ENCODE peak calls at places on chromosomes 4 and X, in four cellular contexts. S, E, G and Z are unnamed samples.
A peak's percentile ranks its signal among the peaks of the same experiment; 100 is the strongest.

GRCh38 chr4:169293343-169294176 is 22.8 kb upstream of the SH3RF1 start:
- DNase-seq in S (no peak), E (no peak), G (no peak), Z (no peak)

GRCh38 chr4:657338-658030 is 16.6 kb downstream of the ATP5ME start:
- DNase-seq in S (no peak), E (no peak), G (no peak), Z (no peak)

GRCh38 chr4:90996813-90997212 is 869.6 kb downstream of the CCSER1 start:
- DNase-seq in S (no peak), E (no peak), G (no peak), Z (no peak)

GRCh38 chr4:74297556-74297955 is 10.7 kb upstream of the EPGN start:
- DNase-seq in S (no peak), E (no peak), G (no peak), Z (no peak)

GRCh38 chr4:68360570-68360969 is 10.7 kb upstream of the YTHDC1 start:
- DNase-seq in S (no peak), E (no peak), G (no peak), Z (no peak)

GRCh38 chr4:177097291-177097690 is 212.4 kb upstream of the NEIL3 start:
- DNase-seq in S (no peak), E (no peak), G (no peak), Z (no peak)

GRCh38 chr4:78659264-78659663 is 107.7 kb downstream of the ANXA3 start:
- DNase-seq in S (no peak), E (no peak), G (no peak), Z (no peak)

GRCh38 chrX:24668111-24668510 is 21.0 kb upstream of the PCYT1B start:
- DNase-seq in S (no peak), E (no peak), G (no peak), Z (no peak)

GRCh38 chr4:98383431-98384106 is 122.4 kb downstream of the RAP1GDS1 start:
- DNase-seq in S (no peak), E (no peak), G (no peak), Z (no peak)

GRCh38 chr4:1572964-1573720 is 111.0 kb downstream of the FAM53A start:
- DNase-seq in S (no peak), E (no peak), G (no peak), Z (no peak)

GRCh38 chr4:77052352-77052751 is 23.4 kb downstream of the CCNI start:
- DNase-seq in S (peak; percentile 55), E (peak; percentile 53), G (no peak), Z (no peak)

GRCh38 chr4:51894246-51894645 is 51.3 kb downstream of the DCUN1D4 start:
- DNase-seq in S (no peak), E (no peak), G (no peak), Z (no peak)

GRCh38 chr4:60034371-60034770 is 1165.8 kb upstream of the ADGRL3 start:
- DNase-seq in S (no peak), E (no peak), G (no peak), Z (no peak)

GRCh38 chr4:158906073-158906472 is 137.2 kb downstream of the FNIP2 start:
- DNase-seq in S (no peak), E (no peak), G (no peak), Z (no peak)

GRCh38 chr4:3641501-3641900 is 109.3 kb upstream of the LRPAP1 start:
- DNase-seq in S (no peak), E (no peak), G (no peak), Z (no peak)

GRCh38 chr4:154277164-154277563 is 214.4 kb downstream of the DCHS2 start:
- DNase-seq in S (no peak), E (no peak), G (no peak), Z (no peak)

GRCh38 chr4:39699676-39700409 is 1.9 kb downstream of the UBE2K start:
- DNase-seq in S (no peak), E (no peak), G (no peak), Z (no peak)

GRCh38 chrX:40148439-40149285 is 50.9 kb upstream of the BCOR start:
- DNase-seq in S (no peak), E (no peak), G (no peak), Z (no peak)

GRCh38 chrX:46788902-46789301 is 30.0 kb upstream of the SLC9A7 start:
- DNase-seq in S (no peak), E (no peak), G (no peak), Z (no peak)

GRCh38 chrX:66021407-66021757 is 18.5 kb downstream of the VSIG4 start:
- DNase-seq in S (no peak), E (no peak), G (no peak), Z (no peak)

GRCh38 chr4:159455675-159456235 is 352.9 kb downstream of the RAPGEF2 start:
- DNase-seq in S (no peak), E (no peak), G (no peak), Z (no peak)

GRCh38 chr4:76292730-76293129 is 13.8 kb upstream of the STBD1 start:
- DNase-seq in S (no peak), E (no peak), G (no peak), Z (no peak)

GRCh38 chrX:32045149-32045548 is 973.3 kb upstream of the FTHL17 start:
- DNase-seq in S (no peak), E (no peak), G (no peak), Z (no peak)

GRCh38 chr4:55143858-55144257 is 18.5 kb upstream of the KDR start:
- DNase-seq in S (no peak), E (no peak), G (no peak), Z (no peak)

GRCh38 chr4:156962551-156962974 is 9.0 kb downstream of the PDGFC start:
- DNase-seq in S (no peak), E (no peak), G (no peak), Z (peak; percentile 9)

GRCh38 chr4:11724731-11725130 is 296.0 kb upstream of the HS3ST1 start:
- DNase-seq in S (no peak), E (no peak), G (no peak), Z (no peak)

GRCh38 chrX:53723381-53723780 is 36.9 kb upstream of the HUWE1 start:
- DNase-seq in S (no peak), E (no peak), G (no peak), Z (no peak)

GRCh38 chr4:75637176-75637575 is 6.8 kb upstream of the CDKL2 start:
- DNase-seq in S (no peak), E (no peak), G (no peak), Z (no peak)

GRCh38 chrX:14864626-14865025 is 8.2 kb downstream of the FANCB start:
- DNase-seq in S (no peak), E (no peak), G (no peak), Z (no peak)

GRCh38 chr4:128186623-128187022 is 101.0 kb downstream of the PGRMC2 start:
- DNase-seq in S (no peak), E (no peak), G (no peak), Z (no peak)

GRCh38 chr4:149645790-149646189 is 169.9 kb downstream of the IQCM start:
- DNase-seq in S (no peak), E (no peak), G (no peak), Z (no peak)

GRCh38 chr4:3851881-3852280 is 85.7 kb downstream of the ADRA2C start:
- DNase-seq in S (no peak), E (no peak), G (no peak), Z (no peak)

GRCh38 chrX:107971636-107972035 is 10.5 kb downstream of the TEX13B start:
- DNase-seq in S (no peak), E (no peak), G (no peak), Z (no peak)

GRCh38 chrX:69031971-69032391 is 133.3 kb downstream of the PJA1 start:
- DNase-seq in S (no peak), E (no peak), G (no peak), Z (peak; percentile 5)

GRCh38 chr4:7540654-7541413 is 106.1 kb upstream of the PSAPL1 start:
- DNase-seq in S (no peak), E (no peak), G (no peak), Z (no peak)

GRCh38 chrX:45727761-45728160 is 527.1 kb upstream of the DIPK2B start:
- DNase-seq in S (no peak), E (no peak), G (no peak), Z (no peak)

GRCh38 chr4:151678048-151678853 is 82.6 kb downstream of the GATB start:
- DNase-seq in S (no peak), E (no peak), G (no peak), Z (no peak)

GRCh38 chrX:31178769-31179125 is 106.9 kb upstream of the FTHL17 start:
- DNase-seq in S (no peak), E (no peak), G (no peak), Z (no peak)